ENCODE peak calls at places on chromosomes 6 and 20, in five cellular contexts. B is cardiac muscle cell, Z is ovary, H is K562, N is psoas muscle. D is an unnamed sample.

GRCh38 chr6:32192608-32193039 is at the start of gene GPSM3:
- DNase-seq in B (no peak), Z (peak; percentile 60), N (peak; percentile 53), H (peak; percentile 73), D (no peak)

GRCh38 chr20:57270204-57270937 is 3.9 kb upstream of the BMP7 start:
- DNase-seq in N (no peak), H (no peak), B (no peak), Z (no peak), D (no peak)

GRCh38 chr6:81768150-81768942 is 15.9 kb upstream of the TENT5A start:
- DNase-seq in N (no peak), Z (no peak), B (no peak), H (no peak), D (no peak)

GRCh38 chr6:131823276-131823902 is 15.6 kb downstream of the ENPP1 start:
- DNase-seq in N (no peak), H (no peak), B (no peak), Z (no peak), D (no peak)

GRCh38 chr6:56370127-56370540 is 122.8 kb upstream of the COL21A1 start:
- DNase-seq in N (peak; percentile 39), Z (no peak), H (peak; percentile 17), B (peak; percentile 52), D (peak; percentile 30)

GRCh38 chr6:142698751-142699150 is 246.2 kb downstream of the HIVEP2 start:
- DNase-seq in H (no peak), Z (no peak), N (no peak), B (no peak), D (no peak)

GRCh38 chr6:14079433-14079832 is 38.1 kb upstream of the CD83 start:
- DNase-seq in B (no peak), Z (no peak), N (no peak), H (no peak), D (no peak)

GRCh38 chr20:37245181-37245580 is 16.4 kb downstream of the GHRH start:
- DNase-seq in N (no peak), H (no peak), Z (no peak), B (no peak), D (no peak)

GRCh38 chr6:121912905-121913304 is 477.5 kb downstream of the GJA1 start:
- DNase-seq in Z (no peak), B (no peak), N (no peak), H (no peak), D (no peak)

GRCh38 chr6:166381381-166381732 is 1.4 kb downstream of the MPC1 start:
- DNase-seq in N (no peak), H (no peak), Z (no peak), B (no peak), D (no peak)

GRCh38 chr20:62388839-62389600 is 2.1 kb downstream of the RPS21 start:
- DNase-seq in B (no peak), H (no peak), N (no peak), Z (no peak), D (no peak)

GRCh38 chr6:124495316-124496176 is 466.7 kb upstream of the RNF217 start:
- DNase-seq in H (no peak), N (no peak), Z (no peak), B (no peak), D (no peak)

GRCh38 chr20:54028276-54029011 is 42.0 kb downstream of the BCAS1 start:
- DNase-seq in Z (no peak), N (no peak), B (no peak), H (no peak), D (no peak)

GRCh38 chr6:52162940-52163908 is 23.0 kb upstream of the IL17A start:
- DNase-seq in N (no peak), Z (no peak), H (no peak), B (no peak), D (no peak)

GRCh38 chr6:37362101-37362823 is 8.5 kb downstream of the RNF8 start:
- DNase-seq in N (no peak), B (no peak), H (no peak), Z (no peak), D (no peak)

GRCh38 chr6:8828376-8828775 is 393.0 kb upstream of the SLC35B3 start:
- DNase-seq in Z (no peak), H (no peak), N (no peak), B (no peak), D (no peak)

GRCh38 chr20:52379723-52380336 is 188.3 kb upstream of the ZFP64 start:
- DNase-seq in N (peak; percentile 19), H (peak; percentile 32), Z (peak; percentile 46), B (peak; percentile 46), D (peak; percentile 52)

GRCh38 chr6:7238900-7239589 is 74.0 kb downstream of the SSR1 start:
- DNase-seq in N (peak; percentile 90), Z (peak; percentile 83), B (peak; percentile 90), H (peak; percentile 86), D (peak; percentile 80)

GRCh38 chr6:18503588-18504231 is 116.6 kb downstream of the RNF144B start:
- DNase-seq in H (peak; percentile 50), Z (no peak), B (peak; percentile 78), N (peak; percentile 32), D (peak; percentile 43)

GRCh38 chr6:18506387-18507017 is 119.4 kb downstream of the RNF144B start:
- DNase-seq in Z (no peak), H (peak; percentile 34), N (no peak), B (no peak), D (no peak)

GRCh38 chr6:18503187-18503586 is 116.0 kb downstream of the RNF144B start:
- DNase-seq in N (no peak), H (no peak), Z (no peak), B (no peak), D (no peak)

GRCh38 chr6:18501313-18502013 is 114.3 kb downstream of the RNF144B start:
- DNase-seq in B (no peak), N (peak; percentile 41), H (no peak), Z (no peak), D (no peak)

DNA sequence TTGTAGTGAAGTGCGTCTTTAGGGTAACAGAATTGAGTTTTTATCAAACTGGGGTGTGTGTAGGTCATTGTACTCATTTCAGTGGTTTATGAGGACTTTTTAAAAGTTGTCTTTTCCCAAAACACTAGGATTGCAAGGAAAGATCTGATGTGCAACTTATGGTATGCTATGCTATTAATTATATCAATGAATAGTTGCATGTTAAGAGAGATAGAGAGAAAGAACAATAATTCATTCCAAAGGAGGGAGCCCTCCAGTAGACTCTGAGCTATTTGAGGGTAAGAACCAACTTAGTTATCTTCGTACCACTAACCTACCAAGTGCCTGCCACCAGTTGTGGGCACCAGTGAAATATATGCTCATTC is 117.1 kb downstream of the RNF144B start:
- DNase-seq in B (no peak), N (no peak), H (no peak), Z (no peak), D (no peak)
- TF ChIP-seq CTCF in B (no peak), N (no peak), H (no peak), Z (no peak), D (peak; percentile 20)

GRCh38 chr6:138909975-138910374 is 78.1 kb downstream of the REPS1 start:
- DNase-seq in Z (no peak), B (no peak), N (no peak), H (no peak), D (no peak)
- TF ChIP-seq CTCF in Z (no peak), B (no peak), N (no peak), H (no peak), D (no peak)

GRCh38 chr6:89352329-89353117 is at the start of gene UBE2J1:
- DNase-seq in H (peak; percentile 82), B (peak; percentile 94), N (peak; percentile 95), Z (peak; percentile 93), D (peak; percentile 89)
- TF ChIP-seq CTCF in H (no peak), B (no peak), N (no peak), Z (no peak), D (no peak)

GRCh38 chr20:47013606-47014005 is 119.0 kb downstream of the EYA2 start:
- DNase-seq in N (no peak), H (no peak), B (no peak), Z (no peak), D (no peak)
- TF ChIP-seq CTCF in N (no peak), H (peak; percentile 16), B (no peak), Z (no peak), D (no peak)

D was measured in nephron progenitor cell.